ENCODE peak calls at places on chromosomes 5 and 9, in seven cellular contexts. One of them, this sample, is unnamed.

GRCh38 chr9:127570533-127571111 is 41.5 kb upstream of the STXBP1 start:
- DNase-seq in activated effector memory CD4-positive, alpha-beta T cell treated with anti-CD3 and anti-CD28 coated beads, Interleukin-2, amount 50 U/mL, for 16 hours: no peak
- DNase-seq in NB4: no peak
- DNase-seq in D341Med: no peak
- DNase-seq in AG20443: no peak
- DNase-seq in stimulated activated CD4-positive, alpha-beta T cell treated with anti-CD3 and anti-CD28 coated beads, Interleukin-1b, Interleukin-23, amount 100 ng/mL, for 1 hour: no peak
- DNase-seq in activated CD8-positive, alpha-beta memory T cell treated with anti-CD3 and anti-CD28 coated beads, Interleukin-2, amount 50 U/mL, for 48 hours: no peak
- DNase-seq in this sample: no peak

GRCh38 chr9:125758986-125759811 is 12.0 kb downstream of the PBX3 start:
- DNase-seq in D341Med: no peak
- DNase-seq in activated effector memory CD4-positive, alpha-beta T cell treated with anti-CD3 and anti-CD28 coated beads, Interleukin-2, amount 50 U/mL, for 16 hours: no peak
- DNase-seq in activated CD8-positive, alpha-beta memory T cell treated with anti-CD3 and anti-CD28 coated beads, Interleukin-2, amount 50 U/mL, for 48 hours: no peak
- DNase-seq in AG20443: peak; percentile 30
- DNase-seq in stimulated activated CD4-positive, alpha-beta T cell treated with anti-CD3 and anti-CD28 coated beads, Interleukin-1b, Interleukin-23, amount 100 ng/mL, for 1 hour: no peak
- DNase-seq in NB4: peak; percentile 90
- DNase-seq in this sample: no peak

GRCh38 chr5:143653256-143653655 is 158.7 kb upstream of the HMHB1 start:
- DNase-seq in AG20443: no peak
- DNase-seq in D341Med: no peak
- DNase-seq in NB4: no peak
- DNase-seq in activated effector memory CD4-positive, alpha-beta T cell treated with anti-CD3 and anti-CD28 coated beads, Interleukin-2, amount 50 U/mL, for 16 hours: no peak
- DNase-seq in stimulated activated CD4-positive, alpha-beta T cell treated with anti-CD3 and anti-CD28 coated beads, Interleukin-1b, Interleukin-23, amount 100 ng/mL, for 1 hour: no peak
- DNase-seq in activated CD8-positive, alpha-beta memory T cell treated with anti-CD3 and anti-CD28 coated beads, Interleukin-2, amount 50 U/mL, for 48 hours: no peak
- DNase-seq in this sample: no peak

GRCh38 chr5:154745349-154745748 is 9.8 kb upstream of the LARP1 start:
- DNase-seq in AG20443: no peak
- DNase-seq in NB4: no peak
- DNase-seq in D341Med: no peak
- DNase-seq in activated CD8-positive, alpha-beta memory T cell treated with anti-CD3 and anti-CD28 coated beads, Interleukin-2, amount 50 U/mL, for 48 hours: no peak
- DNase-seq in activated effector memory CD4-positive, alpha-beta T cell treated with anti-CD3 and anti-CD28 coated beads, Interleukin-2, amount 50 U/mL, for 16 hours: no peak
- DNase-seq in stimulated activated CD4-positive, alpha-beta T cell treated with anti-CD3 and anti-CD28 coated beads, Interleukin-1b, Interleukin-23, amount 100 ng/mL, for 1 hour: no peak
- DNase-seq in this sample: no peak

GRCh38 chr5:34503379-34504346 is 152.5 kb upstream of the RAI14 start:
- DNase-seq in activated CD8-positive, alpha-beta memory T cell treated with anti-CD3 and anti-CD28 coated beads, Interleukin-2, amount 50 U/mL, for 48 hours: no peak
- DNase-seq in AG20443: no peak
- DNase-seq in stimulated activated CD4-positive, alpha-beta T cell treated with anti-CD3 and anti-CD28 coated beads, Interleukin-1b, Interleukin-23, amount 100 ng/mL, for 1 hour: no peak
- DNase-seq in activated effector memory CD4-positive, alpha-beta T cell treated with anti-CD3 and anti-CD28 coated beads, Interleukin-2, amount 50 U/mL, for 16 hours: no peak
- DNase-seq in D341Med: no peak
- DNase-seq in NB4: no peak
- DNase-seq in this sample: no peak

GRCh38 chr9:124973807-124974206 is 32.9 kb upstream of the GOLGA1 start:
- DNase-seq in AG20443: no peak
- DNase-seq in activated CD8-positive, alpha-beta memory T cell treated with anti-CD3 and anti-CD28 coated beads, Interleukin-2, amount 50 U/mL, for 48 hours: no peak
- DNase-seq in NB4: no peak
- DNase-seq in D341Med: no peak
- DNase-seq in stimulated activated CD4-positive, alpha-beta T cell treated with anti-CD3 and anti-CD28 coated beads, Interleukin-1b, Interleukin-23, amount 100 ng/mL, for 1 hour: no peak
- DNase-seq in activated effector memory CD4-positive, alpha-beta T cell treated with anti-CD3 and anti-CD28 coated beads, Interleukin-2, amount 50 U/mL, for 16 hours: no peak
- DNase-seq in this sample: no peak

GRCh38 chr5:148702019-148702596 is 47.8 kb upstream of the HTR4 start:
- DNase-seq in stimulated activated CD4-positive, alpha-beta T cell treated with anti-CD3 and anti-CD28 coated beads, Interleukin-1b, Interleukin-23, amount 100 ng/mL, for 1 hour: no peak
- DNase-seq in AG20443: no peak
- DNase-seq in activated CD8-positive, alpha-beta memory T cell treated with anti-CD3 and anti-CD28 coated beads, Interleukin-2, amount 50 U/mL, for 48 hours: no peak
- DNase-seq in NB4: no peak
- DNase-seq in activated effector memory CD4-positive, alpha-beta T cell treated with anti-CD3 and anti-CD28 coated beads, Interleukin-2, amount 50 U/mL, for 16 hours: no peak
- DNase-seq in D341Med: no peak
- DNase-seq in this sample: no peak

GRCh38 chr5:172008689-172009141 is 2.3 kb upstream of the FBXW11 start:
- DNase-seq in stimulated activated CD4-positive, alpha-beta T cell treated with anti-CD3 and anti-CD28 coated beads, Interleukin-1b, Interleukin-23, amount 100 ng/mL, for 1 hour: no peak
- DNase-seq in activated effector memory CD4-positive, alpha-beta T cell treated with anti-CD3 and anti-CD28 coated beads, Interleukin-2, amount 50 U/mL, for 16 hours: no peak
- DNase-seq in D341Med: no peak
- DNase-seq in NB4: peak; percentile 46
- DNase-seq in AG20443: no peak
- DNase-seq in activated CD8-positive, alpha-beta memory T cell treated with anti-CD3 and anti-CD28 coated beads, Interleukin-2, amount 50 U/mL, for 48 hours: no peak
- DNase-seq in this sample: no peak

GRCh38 chr5:108797396-108797795 is 49.7 kb downstream of the FER start:
- DNase-seq in activated effector memory CD4-positive, alpha-beta T cell treated with anti-CD3 and anti-CD28 coated beads, Interleukin-2, amount 50 U/mL, for 16 hours: no peak
- DNase-seq in activated CD8-positive, alpha-beta memory T cell treated with anti-CD3 and anti-CD28 coated beads, Interleukin-2, amount 50 U/mL, for 48 hours: no peak
- DNase-seq in stimulated activated CD4-positive, alpha-beta T cell treated with anti-CD3 and anti-CD28 coated beads, Interleukin-1b, Interleukin-23, amount 100 ng/mL, for 1 hour: no peak
- DNase-seq in NB4: no peak
- DNase-seq in AG20443: no peak
- DNase-seq in D341Med: no peak
- DNase-seq in this sample: no peak

GRCh38 chr9:112846528-112847488 is 43.9 kb downstream of the SLC46A2 start:
- DNase-seq in activated CD8-positive, alpha-beta memory T cell treated with anti-CD3 and anti-CD28 coated beads, Interleukin-2, amount 50 U/mL, for 48 hours: no peak
- DNase-seq in activated effector memory CD4-positive, alpha-beta T cell treated with anti-CD3 and anti-CD28 coated beads, Interleukin-2, amount 50 U/mL, for 16 hours: no peak
- DNase-seq in AG20443: peak; percentile 76
- DNase-seq in D341Med: no peak
- DNase-seq in NB4: no peak
- DNase-seq in stimulated activated CD4-positive, alpha-beta T cell treated with anti-CD3 and anti-CD28 coated beads, Interleukin-1b, Interleukin-23, amount 100 ng/mL, for 1 hour: no peak
- DNase-seq in this sample: no peak

GRCh38 chr9:128125575-128126354 is 1.8 kb downstream of the PTGES2 start:
- DNase-seq in NB4: peak; percentile 80
- DNase-seq in activated CD8-positive, alpha-beta memory T cell treated with anti-CD3 and anti-CD28 coated beads, Interleukin-2, amount 50 U/mL, for 48 hours: no peak
- DNase-seq in D341Med: no peak
- DNase-seq in stimulated activated CD4-positive, alpha-beta T cell treated with anti-CD3 and anti-CD28 coated beads, Interleukin-1b, Interleukin-23, amount 100 ng/mL, for 1 hour: no peak
- DNase-seq in AG20443: no peak
- DNase-seq in activated effector memory CD4-positive, alpha-beta T cell treated with anti-CD3 and anti-CD28 coated beads, Interleukin-2, amount 50 U/mL, for 16 hours: no peak
- DNase-seq in this sample: no peak

GRCh38 chr5:145633474-145633873 is 201.7 kb downstream of the PRELID2 start:
- DNase-seq in NB4: no peak
- DNase-seq in AG20443: no peak
- DNase-seq in activated effector memory CD4-positive, alpha-beta T cell treated with anti-CD3 and anti-CD28 coated beads, Interleukin-2, amount 50 U/mL, for 16 hours: no peak
- DNase-seq in activated CD8-positive, alpha-beta memory T cell treated with anti-CD3 and anti-CD28 coated beads, Interleukin-2, amount 50 U/mL, for 48 hours: no peak
- DNase-seq in stimulated activated CD4-positive, alpha-beta T cell treated with anti-CD3 and anti-CD28 coated beads, Interleukin-1b, Interleukin-23, amount 100 ng/mL, for 1 hour: no peak
- DNase-seq in D341Med: no peak
- DNase-seq in this sample: no peak

GRCh38 chr9:1274334-1274733 is 224.2 kb downstream of the DMRT2 start:
- DNase-seq in stimulated activated CD4-positive, alpha-beta T cell treated with anti-CD3 and anti-CD28 coated beads, Interleukin-1b, Interleukin-23, amount 100 ng/mL, for 1 hour: no peak
- DNase-seq in NB4: no peak
- DNase-seq in AG20443: no peak
- DNase-seq in activated effector memory CD4-positive, alpha-beta T cell treated with anti-CD3 and anti-CD28 coated beads, Interleukin-2, amount 50 U/mL, for 16 hours: no peak
- DNase-seq in D341Med: no peak
- DNase-seq in activated CD8-positive, alpha-beta memory T cell treated with anti-CD3 and anti-CD28 coated beads, Interleukin-2, amount 50 U/mL, for 48 hours: no peak
- DNase-seq in this sample: no peak

GRCh38 chr9:136432591-136432990 is 7.1 kb downstream of the INPP5E start:
- DNase-seq in stimulated activated CD4-positive, alpha-beta T cell treated with anti-CD3 and anti-CD28 coated beads, Interleukin-1b, Interleukin-23, amount 100 ng/mL, for 1 hour: no peak
- DNase-seq in activated CD8-positive, alpha-beta memory T cell treated with anti-CD3 and anti-CD28 coated beads, Interleukin-2, amount 50 U/mL, for 48 hours: no peak
- DNase-seq in NB4: no peak
- DNase-seq in D341Med: no peak
- DNase-seq in activated effector memory CD4-positive, alpha-beta T cell treated with anti-CD3 and anti-CD28 coated beads, Interleukin-2, amount 50 U/mL, for 16 hours: no peak
- DNase-seq in AG20443: no peak
- DNase-seq in this sample: no peak

GRCh38 chr5:60887096-60887495 is 43.0 kb upstream of the ELOVL7 start:
- DNase-seq in activated effector memory CD4-positive, alpha-beta T cell treated with anti-CD3 and anti-CD28 coated beads, Interleukin-2, amount 50 U/mL, for 16 hours: no peak
- DNase-seq in stimulated activated CD4-positive, alpha-beta T cell treated with anti-CD3 and anti-CD28 coated beads, Interleukin-1b, Interleukin-23, amount 100 ng/mL, for 1 hour: no peak
- DNase-seq in D341Med: no peak
- DNase-seq in AG20443: no peak
- DNase-seq in activated CD8-positive, alpha-beta memory T cell treated with anti-CD3 and anti-CD28 coated beads, Interleukin-2, amount 50 U/mL, for 48 hours: no peak
- DNase-seq in NB4: no peak
- DNase-seq in this sample: no peak

GRCh38 chr9:84305452-84306131 is 35.0 kb downstream of the SLC28A3 start:
- DNase-seq in activated CD8-positive, alpha-beta memory T cell treated with anti-CD3 and anti-CD28 coated beads, Interleukin-2, amount 50 U/mL, for 48 hours: no peak
- DNase-seq in AG20443: no peak
- DNase-seq in D341Med: no peak
- DNase-seq in NB4: no peak
- DNase-seq in activated effector memory CD4-positive, alpha-beta T cell treated with anti-CD3 and anti-CD28 coated beads, Interleukin-2, amount 50 U/mL, for 16 hours: no peak
- DNase-seq in stimulated activated CD4-positive, alpha-beta T cell treated with anti-CD3 and anti-CD28 coated beads, Interleukin-1b, Interleukin-23, amount 100 ng/mL, for 1 hour: no peak
- DNase-seq in this sample: no peak

GRCh38 chr5:141785135-141785534 is 93.1 kb downstream of the PCDH1 start:
- DNase-seq in stimulated activated CD4-positive, alpha-beta T cell treated with anti-CD3 and anti-CD28 coated beads, Interleukin-1b, Interleukin-23, amount 100 ng/mL, for 1 hour: no peak
- DNase-seq in activated effector memory CD4-positive, alpha-beta T cell treated with anti-CD3 and anti-CD28 coated beads, Interleukin-2, amount 50 U/mL, for 16 hours: no peak
- DNase-seq in D341Med: no peak
- DNase-seq in activated CD8-positive, alpha-beta memory T cell treated with anti-CD3 and anti-CD28 coated beads, Interleukin-2, amount 50 U/mL, for 48 hours: no peak
- DNase-seq in AG20443: no peak
- DNase-seq in NB4: no peak
- DNase-seq in this sample: no peak

GRCh38 chr5:87686975-87687374 is 274.2 kb upstream of the CCNH start:
- DNase-seq in AG20443: no peak
- DNase-seq in D341Med: no peak
- DNase-seq in activated effector memory CD4-positive, alpha-beta T cell treated with anti-CD3 and anti-CD28 coated beads, Interleukin-2, amount 50 U/mL, for 16 hours: no peak
- DNase-seq in NB4: peak; percentile 9
- DNase-seq in activated CD8-positive, alpha-beta memory T cell treated with anti-CD3 and anti-CD28 coated beads, Interleukin-2, amount 50 U/mL, for 48 hours: no peak
- DNase-seq in stimulated activated CD4-positive, alpha-beta T cell treated with anti-CD3 and anti-CD28 coated beads, Interleukin-1b, Interleukin-23, amount 100 ng/mL, for 1 hour: no peak
- DNase-seq in this sample: no peak

GRCh38 chr9:75084081-75084672 is 3.8 kb downstream of the NMRK1 start:
- DNase-seq in stimulated activated CD4-positive, alpha-beta T cell treated with anti-CD3 and anti-CD28 coated beads, Interleukin-1b, Interleukin-23, amount 100 ng/mL, for 1 hour: no peak
- DNase-seq in AG20443: no peak
- DNase-seq in NB4: no peak
- DNase-seq in activated effector memory CD4-positive, alpha-beta T cell treated with anti-CD3 and anti-CD28 coated beads, Interleukin-2, amount 50 U/mL, for 16 hours: no peak
- DNase-seq in activated CD8-positive, alpha-beta memory T cell treated with anti-CD3 and anti-CD28 coated beads, Interleukin-2, amount 50 U/mL, for 48 hours: no peak
- DNase-seq in D341Med: no peak
- DNase-seq in this sample: no peak

GRCh38 chr9:119167876-119168275 is 201.4 kb downstream of the BRINP1 start:
- DNase-seq in stimulated activated CD4-positive, alpha-beta T cell treated with anti-CD3 and anti-CD28 coated beads, Interleukin-1b, Interleukin-23, amount 100 ng/mL, for 1 hour: no peak
- DNase-seq in activated CD8-positive, alpha-beta memory T cell treated with anti-CD3 and anti-CD28 coated beads, Interleukin-2, amount 50 U/mL, for 48 hours: no peak
- DNase-seq in D341Med: no peak
- DNase-seq in activated effector memory CD4-positive, alpha-beta T cell treated with anti-CD3 and anti-CD28 coated beads, Interleukin-2, amount 50 U/mL, for 16 hours: no peak
- DNase-seq in NB4: no peak
- DNase-seq in AG20443: no peak
- DNase-seq in this sample: no peak

GRCh38 chr5:75319636-75320035 is 17.4 kb upstream of the HMGCR start:
- DNase-seq in stimulated activated CD4-positive, alpha-beta T cell treated with anti-CD3 and anti-CD28 coated beads, Interleukin-1b, Interleukin-23, amount 100 ng/mL, for 1 hour: no peak
- DNase-seq in D341Med: no peak
- DNase-seq in activated effector memory CD4-positive, alpha-beta T cell treated with anti-CD3 and anti-CD28 coated beads, Interleukin-2, amount 50 U/mL, for 16 hours: no peak
- DNase-seq in AG20443: no peak
- DNase-seq in activated CD8-positive, alpha-beta memory T cell treated with anti-CD3 and anti-CD28 coated beads, Interleukin-2, amount 50 U/mL, for 48 hours: no peak
- DNase-seq in NB4: no peak
- DNase-seq in this sample: no peak